ENCODE peak calls at places on chromosomes 11 and 22, in nine cellular contexts. B, R, X, W, C, M, U, I and O are unnamed samples.

GRCh38 chr11:134683860-134684259 is 271.8 kb upstream of the B3GAT1 start:
- ATAC-seq in C (no peak), U (no peak), I (no peak), M (no peak), B (no peak), X (no peak), R (no peak), W (no peak), O (no peak)

GRCh38 chr11:68267881-68268240 is 3.9 kb downstream of the C11orf24 start:
- ATAC-seq in C (no peak), W (no peak), R (no peak), M (no peak), I (no peak), X (no peak), B (no peak), U (no peak), O (no peak)

GRCh38 chr11:83697518-83697917 is 411.4 kb upstream of the CCDC90B start:
- ATAC-seq in W (no peak), I (no peak), B (no peak), M (no peak), X (no peak), U (no peak), C (no peak), R (no peak), O (no peak)

GRCh38 chr22:22849640-22850610 is 37.7 kb upstream of the IGLL5 start:
- ATAC-seq in X (no peak), B (no peak), U (no peak), W (no peak), M (no peak), I (peak), R (no peak), C (no peak), O (no peak)

GRCh38 chr11:129223701-129224149 is 31.6 kb upstream of the ARHGAP32 start:
- ATAC-seq in X (peak), U (no peak), W (peak), M (peak), R (no peak), B (no peak), C (peak), I (no peak), O (peak)

GRCh38 chr22:41920271-41920976 is 5.5 kb upstream of the SHISA8 start:
- ATAC-seq in I (peak), M (peak), C (peak), U (no peak), W (no peak), R (no peak), X (no peak), B (no peak), O (no peak)

GRCh38 chr11:33742249-33742851 is 6.1 kb upstream of the CD59 start:
- ATAC-seq in I (peak), U (peak), X (peak), R (peak), C (peak), M (peak), B (peak), W (peak), O (no peak)

GRCh38 chr11:125397421-125397820 is 98.6 kb downstream of the FEZ1 start:
- ATAC-seq in U (no peak), C (no peak), B (no peak), X (no peak), M (no peak), I (no peak), R (no peak), W (no peak), O (no peak)

GRCh38 chr11:44878696-44879095 is 72.0 kb downstream of the TP53I11 start:
- ATAC-seq in B (no peak), R (no peak), X (no peak), I (no peak), W (no peak), U (no peak), M (no peak), C (no peak), O (no peak)

GRCh38 chr11:73176145-73176891 is 34.2 kb upstream of the FCHSD2 start:
- ATAC-seq in B (no peak), C (no peak), U (no peak), M (no peak), X (no peak), W (no peak), I (peak), R (no peak), O (no peak)

GRCh38 chr22:20091690-20092476 is 11.8 kb downstream of the DGCR8 start:
- ATAC-seq in U (peak), I (no peak), R (no peak), M (no peak), X (no peak), W (no peak), B (no peak), C (no peak), O (no peak)

GRCh38 chr11:131254254-131254653 is 116.2 kb upstream of the NTM start:
- ATAC-seq in X (no peak), I (no peak), B (no peak), U (no peak), W (no peak), C (no peak), M (no peak), R (no peak), O (no peak)

GRCh38 chr11:69094111-69094914 is 45.6 kb downstream of the TPCN2 start:
- ATAC-seq in U (peak), M (peak), R (peak), X (peak), C (no peak), I (no peak), W (no peak), B (peak), O (no peak)

GRCh38 chr22:32448980-32449379 is 15.3 kb downstream of the BPIFC start:
- ATAC-seq in X (no peak), B (no peak), U (no peak), I (no peak), C (no peak), W (no peak), M (no peak), R (no peak), O (no peak)